ENCODE peak calls at places on chromosomes 7 and 10, in five cellular contexts. F is H1, Z is K562, G is GM12878, B is HepG2. I is an unnamed sample.

GRCh38 chr10:9792181-9792580 is 1225.5 kb upstream of the CELF2 start:
- DNase-seq in F (no peak), Z (no peak), G (no peak), B (no peak), I (no peak)

GRCh38 chr10:85513450-85513849 is 853.1 kb downstream of the GRID1 start:
- DNase-seq in F (no peak), Z (no peak), G (no peak), B (no peak), I (no peak)

GRCh38 chr7:105496501-105496900 is 25.6 kb downstream of the PUS7 start:
- DNase-seq in F (no peak), Z (no peak), G (no peak), B (no peak), I (no peak)

GRCh38 chr10:26728957-26729356 is 31.5 kb downstream of the PDSS1 start:
- DNase-seq in F (no peak), Z (no peak), G (no peak), B (no peak), I (no peak)

GRCh38 chr10:112919721-112920120 is 30.3 kb upstream of the TCF7L2 start:
- DNase-seq in F (no peak), Z (no peak), G (no peak), B (no peak), I (peak; percentile 63)

GRCh38 chr10:50540069-50540825 is 83.5 kb downstream of the SGMS1 start:
- DNase-seq in F (no peak), Z (no peak), G (no peak), B (no peak), I (no peak)

GRCh38 chr7:95440394-95441038 is 5.7 kb upstream of the PON2 start:
- DNase-seq in F (no peak), Z (no peak), G (no peak), B (peak; percentile 97), I (no peak)

GRCh38 chr10:115432188-115432819 is 339.1 kb downstream of the ATRNL1 start:
- DNase-seq in F (no peak), Z (no peak), G (no peak), B (peak; percentile 31), I (peak; percentile 26)

GRCh38 chr7:45013465-45013967 is 13.5 kb downstream of the CCM2 start:
- DNase-seq in F (no peak), Z (no peak), G (no peak), B (no peak), I (no peak)

GRCh38 chr7:87564290-87564963 is 36.3 kb downstream of the ABCB1 start:
- DNase-seq in F (peak; percentile 15), Z (peak; percentile 10), G (no peak), B (peak; percentile 20), I (peak; percentile 38)

GRCh38 chr10:78868048-78868447 is 200.7 kb upstream of the ZMIZ1 start:
- DNase-seq in F (no peak), Z (no peak), G (no peak), B (no peak), I (no peak)

GRCh38 chr7:107051376-107051775 is 6.9 kb downstream of the PRKAR2B start:
- DNase-seq in F (no peak), Z (no peak), G (no peak), B (no peak), I (no peak)

GRCh38 chr7:41977165-41977651 is 259.8 kb downstream of the GLI3 start:
- DNase-seq in F (no peak), Z (peak; percentile 37), G (no peak), B (peak; percentile 21), I (peak; percentile 12)

GRCh38 chr10:121668336-121669009 is 70.2 kb upstream of the FGFR2 start:
- DNase-seq in F (peak; percentile 21), Z (no peak), G (no peak), B (no peak), I (no peak)

GRCh38 chr7:148624735-148625134 is 34.2 kb downstream of the C7orf33 start:
- DNase-seq in F (no peak), Z (no peak), G (no peak), B (no peak), I (no peak)

GRCh38 chr7:148621563-148621962 is 31.0 kb downstream of the C7orf33 start:
- DNase-seq in F (no peak), Z (no peak), G (no peak), B (no peak), I (no peak)

GRCh38 chr7:148623586-148624282 is 33.2 kb downstream of the C7orf33 start:
- DNase-seq in F (no peak), Z (no peak), G (no peak), B (no peak), I (no peak)

GRCh38 chr7:148622887-148623585 is 32.5 kb downstream of the C7orf33 start:
- DNase-seq in F (no peak), Z (no peak), G (no peak), B (no peak), I (no peak)

DNA sequence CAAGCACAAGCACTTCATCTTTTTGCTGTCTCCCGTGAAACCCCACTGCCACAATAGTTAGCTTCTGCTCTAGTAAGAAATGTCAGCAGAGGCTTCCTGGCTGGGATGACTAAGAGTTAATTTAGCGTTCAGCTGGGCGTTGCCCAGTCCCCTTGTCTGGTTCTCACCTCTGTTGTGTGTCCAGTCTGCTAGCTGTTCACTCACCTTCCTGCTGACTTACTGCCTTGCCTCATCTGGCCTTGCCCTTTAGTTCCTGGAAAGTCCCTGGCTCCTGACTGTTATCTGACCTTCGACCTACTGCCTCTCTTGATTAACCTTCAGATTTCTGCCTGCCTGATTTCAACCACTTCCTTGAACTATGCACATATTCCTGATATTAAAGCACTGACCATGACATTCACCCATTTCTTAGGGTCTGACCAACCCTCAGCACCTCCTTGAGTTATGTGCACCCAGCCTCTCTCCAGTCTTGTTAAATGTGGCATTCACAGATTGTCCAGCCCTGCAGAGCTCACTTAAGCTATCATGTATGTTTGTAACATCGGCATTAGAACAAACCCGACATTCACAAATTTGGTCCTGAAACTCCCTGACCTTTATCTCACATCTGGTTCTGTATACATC is 30.3 kb downstream of the C7orf33 start:
- DNase-seq in F (no peak), Z (peak; percentile 27), G (no peak), B (peak; percentile 16), I (peak; percentile 3)
- H3K27ac ChIP-seq in F (no peak overlapping the region), Z (no peak overlapping the region), G (no peak overlapping the region), B (no peak overlapping the region), I (no peak overlapping the region)

GRCh38 chr10:51937313-51937712 is 237.9 kb upstream of the CSTF2T start:
- DNase-seq in F (no peak), Z (no peak), G (no peak), B (no peak), I (no peak)
- TF ChIP-seq SP1 in F (no peak), Z (no peak), G (no peak), B (no peak), I (no peak)

DNA sequence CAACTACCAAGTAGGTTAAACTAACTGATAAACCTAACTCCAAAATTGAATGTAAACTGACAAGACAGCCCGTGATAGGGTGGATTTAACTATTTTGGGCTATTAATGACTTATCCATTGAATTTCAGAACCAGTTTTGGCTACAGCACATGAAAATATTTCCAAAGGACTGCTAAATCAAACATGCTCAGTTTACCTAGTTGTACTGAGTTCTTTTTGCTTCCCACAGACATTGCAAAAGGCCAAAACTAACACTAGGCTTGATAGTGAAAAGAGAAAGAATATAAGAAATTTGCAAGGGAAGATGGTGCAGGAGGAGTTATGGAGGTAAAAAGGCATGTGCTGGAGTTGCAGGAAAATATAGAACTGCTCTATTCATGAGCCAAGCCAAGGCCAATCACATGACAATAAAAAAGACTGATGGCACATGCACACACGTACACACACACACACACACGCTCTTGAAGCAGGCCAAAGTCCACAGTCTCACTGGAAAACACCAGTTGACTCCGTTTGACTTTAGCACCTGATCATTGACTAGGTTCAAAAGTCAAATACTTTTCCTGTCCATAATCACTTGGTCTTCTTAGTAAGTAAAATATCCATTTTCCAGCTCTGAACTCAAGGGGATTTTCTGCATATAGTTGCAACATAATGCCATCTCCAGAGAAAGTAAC is 76.0 kb upstream of the AGBL3 start:
- DNase-seq in F (no peak), Z (no peak), G (no peak), B (peak; percentile 85), I (no peak)
- H3K27ac ChIP-seq in F (no peak overlapping the region), Z (no peak overlapping the region), G (no peak overlapping the region), B (peak overlapping the region; percentile 63), I (no peak overlapping the region)

GRCh38 chr10:119131512-119132240 is 27.8 kb downstream of the DENND10 start:
- DNase-seq in F (no peak), Z (peak; percentile 51), G (peak; percentile 45), B (no peak), I (no peak)
- TF ChIP-seq SP1 in F (no peak), Z (no peak), G (no peak), B (no peak), I (no peak)

DNA sequence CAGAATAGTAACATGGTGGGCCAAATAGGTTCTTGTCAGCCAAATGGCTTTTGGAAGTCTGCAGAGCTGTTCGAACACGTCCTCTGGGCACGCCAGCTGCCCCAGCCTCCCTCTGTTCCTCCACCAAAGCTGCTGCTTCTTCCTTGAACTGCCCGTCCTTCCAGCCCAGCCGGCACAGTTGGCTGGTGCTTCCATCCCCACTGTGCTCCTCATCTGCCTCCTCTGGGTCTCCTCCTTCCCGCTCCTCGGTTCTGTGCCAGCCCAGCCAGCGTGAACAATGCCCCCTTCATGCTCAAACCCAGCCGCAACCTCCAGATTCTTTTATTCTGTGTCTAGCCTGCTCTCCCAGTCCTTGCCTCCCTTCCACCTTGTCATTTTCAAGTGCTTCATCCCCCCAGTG is 66.1 kb downstream of the GOLGA7B start:
- DNase-seq in F (no peak), Z (no peak), G (no peak), B (no peak), I (no peak)
- H3K27ac ChIP-seq in F (no peak overlapping the region), Z (no peak overlapping the region), G (no peak overlapping the region), B (no peak overlapping the region), I (no peak overlapping the region)

GRCh38 chr7:50312589-50313162 is 8.2 kb downstream of the IKZF1 start:
- DNase-seq in F (no peak), Z (no peak), G (no peak), B (no peak), I (no peak)
- TF ChIP-seq SP1 in F (no peak), Z (no peak), G (no peak), B (no peak), I (no peak)

GRCh38 chr7:102874166-102874829 is 38.5 kb upstream of the LRRC17 start:
- DNase-seq in F (no peak), Z (no peak), G (peak; percentile 51), B (peak; percentile 73), I (peak; percentile 65)

GRCh38 chr7:102875700-102876192 is 37.1 kb upstream of the LRRC17 start:
- DNase-seq in F (peak; percentile 10), Z (peak; percentile 65), G (no peak), B (peak; percentile 82), I (peak; percentile 98)

GRCh38 chr7:102873470-102874165 is 39.2 kb upstream of the LRRC17 start:
- DNase-seq in F (no peak), Z (no peak), G (no peak), B (no peak), I (no peak)

GRCh38 chr7:102872460-102872859 is 40.3 kb upstream of the LRRC17 start:
- DNase-seq in F (no peak), Z (no peak), G (no peak), B (no peak), I (no peak)

DNA sequence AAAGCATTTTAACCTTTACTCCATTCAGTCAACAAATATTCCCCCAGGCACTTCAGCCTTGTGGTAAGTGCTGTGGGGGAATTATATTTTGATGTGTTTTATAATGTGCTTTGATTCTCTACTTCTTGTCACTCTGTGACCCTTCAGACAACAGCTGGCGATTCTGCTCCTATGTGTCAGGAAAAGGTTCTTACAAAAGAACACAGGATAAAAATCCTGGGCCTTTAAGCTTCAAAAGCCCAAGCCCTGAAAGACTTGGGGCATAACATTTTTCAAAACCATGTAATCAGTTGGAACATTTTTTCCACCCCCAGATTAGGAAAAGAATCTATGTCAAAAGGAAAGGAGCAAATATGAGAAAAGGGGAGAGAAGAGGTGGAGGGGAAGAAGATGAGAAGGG is 37.8 kb upstream of the LRRC17 start:
- DNase-seq in F (no peak), Z (no peak), G (no peak), B (no peak), I (no peak)
- H3K27ac ChIP-seq in F (no peak overlapping the region), Z (no peak overlapping the region), G (no peak overlapping the region), B (peak overlapping the region; percentile 62), I (peak overlapping the region; percentile 57)

GRCh38 chr10:23439920-23440875 is 1.3 kb downstream of the OTUD1 start:
- DNase-seq in F (no peak), Z (peak; percentile 14), G (no peak), B (no peak), I (no peak)
- TF ChIP-seq SP1 in F (no peak), Z (no peak), G (no peak), B (no peak), I (no peak)